ENCODE peak calls at places on chromosomes 3 and 15, in four cellular contexts. O is GM12878, D is H1, F is HepG2. U is an unnamed sample.
A peak's percentile ranks its signal among the peaks of the same experiment; 100 is the strongest.

GRCh38 chr15:92020207-92020606 is 166.7 kb downstream of the SLCO3A1 start:
- DNase-seq in O (no peak), D (no peak), F (no peak), U (no peak)

GRCh38 chr3:41370307-41370706 is 171.0 kb downstream of the CTNNB1 start:
- DNase-seq in O (no peak), D (no peak), F (no peak), U (no peak)

GRCh38 chr15:97210277-97210676 is 750.2 kb upstream of the ARRDC4 start:
- DNase-seq in O (no peak), D (no peak), F (no peak), U (no peak)

GRCh38 chr3:135125171-135125801 is 330.2 kb downstream of the EPHB1 start:
- DNase-seq in O (no peak), D (peak; percentile 48), F (peak; percentile 2), U (no peak)

GRCh38 chr3:23112491-23112890 is 90.6 kb upstream of the UBE2E2 start:
- DNase-seq in O (no peak), D (no peak), F (no peak), U (no peak)

GRCh38 chr15:72890043-72890442 is 106.5 kb upstream of the ADPGK start:
- DNase-seq in O (no peak), D (no peak), F (no peak), U (no peak)

GRCh38 chr3:132343018-132343612 is 25.9 kb downstream of the ACP3 start:
- DNase-seq in O (no peak), D (peak; percentile 53), F (peak; percentile 50), U (no peak)

GRCh38 chr3:187678869-187679268 is 8.7 kb upstream of the SST start:
- DNase-seq in O (no peak), D (peak; percentile 71), F (peak; percentile 41), U (no peak)

GRCh38 chr3:170908235-170909116 is at the start of gene EIF5A2:
- DNase-seq in O (peak; percentile 33), D (peak; percentile 94), F (peak; percentile 84), U (peak; percentile 77)
- TF ChIP-seq POLR2A in O (peak; percentile 59), D (peak; percentile 51), F (peak; percentile 28), U (peak; percentile 27)

DNA sequence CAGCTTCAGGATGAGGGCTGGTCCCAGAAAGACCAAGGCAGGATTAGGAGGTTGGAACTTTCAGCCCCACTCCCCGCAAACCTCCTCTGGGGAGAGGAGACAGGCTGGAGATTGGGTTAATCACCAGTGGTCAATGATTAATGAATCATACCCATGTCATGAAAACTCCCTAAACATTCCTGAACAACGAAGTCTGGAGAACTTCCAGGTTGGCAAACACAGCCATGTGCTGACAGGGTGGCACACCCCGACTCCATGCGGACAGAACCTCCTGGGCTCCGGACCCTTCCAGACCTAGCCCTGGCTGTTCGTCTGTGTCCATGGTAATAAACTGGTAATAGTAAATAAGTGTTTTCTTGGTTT is 151.3 kb downstream of the TJP1 start:
- DNase-seq in O (no peak), D (no peak), F (peak; percentile 69), U (no peak)
- TF ChIP-seq TAF1 in O (no peak), D (no peak), F (no peak), U (no peak)

DNA sequence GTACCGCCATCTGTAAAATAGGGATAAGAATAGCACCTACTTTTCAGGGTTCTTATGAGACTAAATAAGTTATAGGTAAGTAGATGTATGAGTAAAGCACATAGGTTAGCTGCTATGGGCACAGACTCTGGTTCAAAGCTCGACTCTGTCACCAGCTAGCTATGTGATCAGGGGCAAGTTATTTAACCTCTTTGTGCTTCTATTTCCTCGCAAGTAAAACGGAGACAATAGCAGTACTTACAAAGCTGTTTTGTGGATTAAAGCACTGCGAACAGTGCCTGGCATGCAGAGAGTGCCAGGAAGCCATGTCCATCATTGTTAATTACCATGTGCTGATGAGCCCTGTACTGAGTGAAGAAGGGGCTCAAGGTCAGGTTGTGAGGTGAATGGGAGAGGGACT is 1.9 kb downstream of the LAMP3 start:
- DNase-seq in O (no peak), D (no peak), F (no peak), U (no peak)
- TF ChIP-seq POLR2AphosphoS5 in O (no peak), D (no peak), F (no peak), U (no peak)

GRCh38 chr3:107431298-107432012 is 54.2 kb downstream of the CCDC54 start:
- DNase-seq in O (no peak), D (peak; percentile 83), F (no peak), U (peak; percentile 34)
- TF ChIP-seq POLR2A in O (peak; percentile 45), D (peak; percentile 73), F (no peak), U (no peak)

GRCh38 chr3:112739252-112739945 is 98.5 kb upstream of the CCDC80 start:
- DNase-seq in O (no peak), D (no peak), F (no peak), U (no peak)
- TF ChIP-seq TAF1 in O (no peak), D (no peak), F (no peak), U (no peak)

DNA sequence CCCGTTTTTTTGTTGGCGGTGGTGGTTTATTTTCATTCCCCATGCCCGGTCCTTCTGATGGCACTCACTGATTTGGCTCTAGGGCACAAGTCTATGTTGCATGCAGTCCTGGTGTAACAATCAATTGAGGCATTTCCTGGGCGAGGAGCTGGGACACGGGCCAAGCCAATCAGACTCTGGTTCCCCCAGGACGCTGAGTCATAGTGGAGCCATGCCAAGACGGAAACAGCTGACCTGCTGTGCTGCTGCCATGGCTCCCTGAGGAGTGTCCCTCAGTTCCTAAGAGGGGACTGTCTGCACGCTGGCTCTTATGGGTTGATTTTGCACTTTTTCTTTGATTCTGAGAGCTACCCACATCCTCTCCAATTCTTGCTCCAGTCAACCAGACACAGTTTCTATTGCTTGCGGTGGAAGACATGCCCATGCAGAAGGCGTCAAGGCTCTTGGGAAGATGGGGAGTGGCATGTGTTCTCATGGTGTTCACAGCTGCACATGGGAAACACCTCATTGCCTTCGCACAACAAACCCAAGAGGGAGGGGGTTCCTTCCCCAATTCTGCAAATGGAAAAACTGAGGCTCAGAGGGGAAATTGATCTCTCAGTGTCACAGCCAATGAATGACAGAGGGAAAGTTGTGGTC is 28.4 kb upstream of the ALDH1L1 start:
- DNase-seq in O (no peak), D (no peak), F (peak; percentile 52), U (no peak)
- TF ChIP-seq POLR2AphosphoS5 in O (no peak), D (no peak), F (no peak), U (no peak)

GRCh38 chr3:184133840-184134745 is 1.1 kb upstream of the EIF2B5 start:
- DNase-seq in O (no peak), D (peak; percentile 83), F (peak; percentile 74), U (peak; percentile 41)
- TF ChIP-seq POLR2A in O (peak; percentile 12), D (no peak), F (peak; percentile 42), U (peak; percentile 22)